ENCODE peak calls at places on chromosomes 2 and 18, in ten cellular contexts. Y is left ventricle myocardium inferior, P is astrocyte of the spinal cord, I is MM.1S, C is OCI-LY7, F is mammary epithelial cell, M is A549, J is HFF-Myc, N is WERI-Rb-1, K is RWPE2. B is an unnamed sample.

GRCh38 chr18:22433960-22434359 is 16.2 kb upstream of the CTAGE1 start:
- DNase-seq in Y (no peak), P (peak), I (no peak), C (no peak), F (no peak), M (no peak), J (peak), N (no peak), K (no peak), B (peak)

GRCh38 chr2:223744580-223744979 is 92.8 kb downstream of the AP1S3 start:
- DNase-seq in Y (no peak), P (peak), I (no peak), C (no peak), F (no peak), M (peak), J (no peak), N (no peak), K (no peak), B (peak)

GRCh38 chr18:31268985-31269406 is 49.0 kb upstream of the DSG1 start:
- DNase-seq in Y (no peak), P (no peak), I (no peak), C (no peak), F (peak), M (no peak), J (no peak), N (no peak), K (no peak), B (peak)

GRCh38 chr18:46324556-46324955 is 220.4 kb downstream of the HAUS1 start:
- DNase-seq in Y (no peak), P (peak), I (no peak), C (peak), F (peak), M (peak), J (peak), N (no peak), K (no peak), B (peak)

GRCh38 chr18:74513149-74513882 is 17.2 kb downstream of the CNDP2 start:
- DNase-seq in Y (no peak), P (no peak), I (no peak), C (no peak), F (no peak), M (no peak), J (no peak), N (no peak), K (no peak), B (no peak)

GRCh38 chr2:98821629-98822135 is 90.8 kb upstream of the MGAT4A start:
- DNase-seq in Y (no peak), P (no peak), I (no peak), C (no peak), F (no peak), M (no peak), J (no peak), N (no peak), K (no peak), B (no peak)

GRCh38 chr2:86221066-86221684 is 21.9 kb downstream of the MRPL35 start:
- DNase-seq in Y (no peak), P (peak), I (peak), C (peak), F (peak), M (peak), J (no peak), N (peak), K (no peak), B (peak)

GRCh38 chr2:47903781-47904447 is 2.4 kb downstream of the FBXO11 start:
- DNase-seq in Y (no peak), P (no peak), I (no peak), C (no peak), F (no peak), M (no peak), J (no peak), N (no peak), K (no peak), B (no peak)

GRCh38 chr2:177084607-177085006 is 128.0 kb upstream of the HNRNPA3 start:
- DNase-seq in Y (no peak), P (no peak), I (no peak), C (no peak), F (no peak), M (no peak), J (no peak), N (no peak), K (no peak), B (no peak)

GRCh38 chr2:74500578-74500946 is 1.2 kb upstream of the LBX2 start:
- DNase-seq in Y (no peak), P (no peak), I (no peak), C (no peak), F (no peak), M (no peak), J (no peak), N (no peak), K (no peak), B (no peak)

GRCh38 chr2:63488118-63488713 is 100.1 kb downstream of the WDPCP start:
- DNase-seq in Y (no peak), P (peak), I (peak), C (no peak), F (peak), M (peak), J (peak), N (peak), K (no peak), B (peak)

GRCh38 chr2:207926133-207927076 is 98.9 kb downstream of the PLEKHM3 start:
- DNase-seq in Y (peak), P (peak), I (no peak), C (no peak), F (peak), M (no peak), J (peak), N (no peak), K (no peak), B (peak)

GRCh38 chr18:35580748-35581534 is 599 bp upstream of the GALNT1 start:
- DNase-seq in Y (peak), P (peak), I (peak), C (peak), F (peak), M (peak), J (no peak), N (peak), K (peak), B (peak)

GRCh38 chr18:22930089-22930713 is 2.9 kb upstream of the RBBP8 start:
- DNase-seq in Y (peak), P (peak), I (peak), C (peak), F (peak), M (peak), J (peak), N (peak), K (no peak), B (peak)

GRCh38 chr2:176328149-176328548 is 58.9 kb downstream of the MTX2 start:
- DNase-seq in Y (no peak), P (no peak), I (no peak), C (no peak), F (no peak), M (no peak), J (no peak), N (no peak), K (no peak), B (no peak)

GRCh38 chr2:183063083-183063482 is 15.5 kb upstream of the DUSP19 start:
- DNase-seq in Y (no peak), P (peak), I (peak), C (no peak), F (peak), M (peak), J (no peak), N (no peak), K (no peak), B (peak)

GRCh38 chr2:36657703-36658102 is 38.8 kb upstream of the VIT start:
- DNase-seq in Y (no peak), P (no peak), I (no peak), C (no peak), F (no peak), M (no peak), J (no peak), N (no peak), K (no peak), B (no peak)

GRCh38 chr2:183488421-183488820 is 364.2 kb downstream of the NUP35 start:
- DNase-seq in Y (no peak), P (no peak), I (no peak), C (no peak), F (no peak), M (no peak), J (no peak), N (no peak), K (no peak), B (no peak)

GRCh38 chr2:12556762-12557161 is 160.0 kb upstream of the TRIB2 start:
- DNase-seq in Y (no peak), P (peak), I (no peak), C (no peak), F (peak), M (peak), J (no peak), N (no peak), K (no peak), B (peak)

GRCh38 chr2:61758159-61758558 is 95.7 kb downstream of the FAM161A start:
- DNase-seq in Y (no peak), P (no peak), I (no peak), C (no peak), F (no peak), M (no peak), J (no peak), N (no peak), K (no peak), B (no peak)

GRCh38 chr2:21256006-21256405 is 132.2 kb downstream of the TDRD15 start:
- DNase-seq in Y (no peak), P (peak), I (peak), C (peak), F (peak), M (peak), J (no peak), N (no peak), K (no peak), B (peak)

GRCh38 chr2:119174216-119174992 is 15.9 kb upstream of the C1QL2 start:
- DNase-seq in Y (no peak), P (no peak), I (peak), C (peak), F (peak), M (peak), J (no peak), N (peak), K (no peak), B (peak)

GRCh38 chr18:58536534-58537271 is 92.2 kb downstream of the ALPK2 start:
- DNase-seq in Y (no peak), P (no peak), I (peak), C (peak), F (no peak), M (no peak), J (no peak), N (no peak), K (no peak), B (no peak)

GRCh38 chr2:10813085-10813748 is 632 bp upstream of the PDIA6 start:
- DNase-seq in Y (no peak), P (no peak), I (no peak), C (peak), F (no peak), M (no peak), J (no peak), N (no peak), K (no peak), B (no peak)

GRCh38 chr2:101231937-101232336 is 20.7 kb upstream of the CNOT11 start:
- DNase-seq in Y (no peak), P (no peak), I (no peak), C (no peak), F (no peak), M (no peak), J (no peak), N (no peak), K (no peak), B (no peak)

GRCh38 chr18:12911928-12912703 is 28.1 kb upstream of the PTPN2 start:
- DNase-seq in Y (no peak), P (no peak), I (no peak), C (no peak), F (no peak), M (no peak), J (no peak), N (no peak), K (no peak), B (no peak)

GRCh38 chr2:471560-471959 is 183.7 kb upstream of the ALKAL2 start:
- DNase-seq in Y (no peak), P (no peak), I (no peak), C (no peak), F (no peak), M (no peak), J (no peak), N (no peak), K (no peak), B (no peak)

GRCh38 chr18:27413495-27414401 is 228.6 kb upstream of the CHST9 start:
- DNase-seq in Y (no peak), P (peak), I (no peak), C (no peak), F (peak), M (no peak), J (no peak), N (no peak), K (no peak), B (peak)

GRCh38 chr2:27378096-27378808 is 2.3 kb downstream of the ZNF513 start:
- DNase-seq in Y (no peak), P (no peak), I (no peak), C (no peak), F (no peak), M (peak), J (no peak), N (peak), K (peak), B (no peak)

DNA sequence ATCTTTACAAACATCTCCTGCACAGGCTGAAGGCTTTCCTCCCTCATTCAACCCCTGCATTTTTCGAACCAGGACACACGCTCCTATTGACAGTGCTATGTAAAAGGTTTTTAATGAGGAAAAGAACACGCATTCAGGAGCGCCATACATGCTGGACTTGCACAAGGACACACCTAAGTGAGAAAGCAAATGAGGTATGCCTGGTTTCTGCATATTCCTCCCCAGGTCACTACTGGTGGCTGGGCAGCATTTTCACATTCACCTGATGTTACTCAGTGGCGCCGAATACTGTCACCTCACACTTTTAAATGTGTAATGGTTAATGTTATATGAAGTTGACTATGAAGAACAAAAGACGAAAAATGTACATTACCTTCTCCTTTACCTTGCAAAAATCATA is 150.6 kb downstream of the ANTXR1 start:
- DNase-seq in Y (no peak), P (no peak), I (no peak), C (no peak), F (no peak), M (no peak), J (no peak), N (no peak), K (no peak), B (no peak)
- H3K4me3 ChIP-seq in Y (no peak), P (no peak), I (no peak), C (no peak), F (no peak), M (no peak), J (no peak), N (no peak), K (no peak), B (no peak)

DNA sequence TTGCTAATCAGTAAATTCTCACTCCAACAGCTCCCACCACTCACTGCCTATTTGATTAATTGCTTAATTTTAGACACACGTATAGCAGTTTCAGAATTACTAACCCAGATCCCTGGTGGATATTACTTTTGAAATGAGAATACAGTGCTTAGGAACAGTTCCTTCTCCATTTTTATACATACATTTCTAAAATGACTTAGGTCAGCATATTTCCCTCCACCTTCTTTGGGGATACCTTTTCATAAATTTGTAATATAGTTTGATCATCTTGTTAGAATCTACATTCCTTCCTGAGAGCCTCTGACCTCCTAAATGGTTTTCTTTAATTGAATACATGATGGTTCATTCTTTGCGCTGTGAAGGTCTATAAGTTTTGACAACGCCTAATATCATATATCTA is 279.8 kb upstream of the NETO1 start:
- DNase-seq in Y (no peak), P (no peak), I (no peak), C (no peak), F (no peak), M (no peak), J (no peak), N (no peak), K (no peak), B (no peak)
- TF ChIP-seq CTCF in Y (no peak), P (no peak), I (no peak), C (no peak), F (no peak), M (no peak), J (no peak), N (no peak), K (no peak), B (no peak)

GRCh38 chr2:112181571-112182290 is 43.5 kb downstream of the FBLN7 start:
- DNase-seq in Y (no peak), P (no peak), I (no peak), C (no peak), F (no peak), M (no peak), J (no peak), N (no peak), K (no peak), B (no peak)
- H3K4me3 ChIP-seq in Y (peak), P (no peak), I (no peak), C (no peak), F (no peak), M (no peak), J (no peak), N (no peak), K (no peak), B (no peak)

DNA sequence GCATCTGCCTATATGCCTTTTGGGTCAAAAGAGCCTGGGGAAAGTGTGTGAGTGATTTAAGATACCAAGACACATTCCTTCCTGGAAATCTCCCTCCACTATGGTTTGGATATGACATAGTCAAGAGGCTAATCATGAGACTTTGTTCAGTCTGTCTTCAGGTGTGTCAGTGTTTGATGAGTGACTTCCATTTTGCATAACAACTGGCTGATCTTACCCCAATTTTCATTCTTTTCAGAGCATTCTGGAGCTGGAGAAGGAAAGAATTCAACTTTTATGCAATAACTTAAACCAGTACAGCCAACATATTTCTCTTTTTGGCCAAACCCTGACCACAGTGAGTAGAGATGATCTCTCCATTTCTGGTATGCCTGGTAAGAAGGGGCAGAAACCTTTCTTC is 39.4 kb downstream of the SPC25 start:
- DNase-seq in Y (no peak), P (no peak), I (no peak), C (no peak), F (no peak), M (no peak), J (no peak), N (no peak), K (no peak), B (no peak)
- TF ChIP-seq CTCF in Y (no peak), P (no peak), I (no peak), C (no peak), F (no peak), M (no peak), J (no peak), N (no peak), K (no peak), B (no peak)

GRCh38 chr2:39665811-39666488 is at the start of gene TMEM178A:
- DNase-seq in Y (peak), P (no peak), I (no peak), C (no peak), F (no peak), M (no peak), J (no peak), N (peak), K (no peak), B (no peak)

GRCh38 chr2:39663187-39663930 is 2.4 kb upstream of the TMEM178A start:
- DNase-seq in Y (no peak), P (no peak), I (no peak), C (no peak), F (no peak), M (no peak), J (no peak), N (no peak), K (no peak), B (no peak)

GRCh38 chr2:39666489-39667141 is 898 bp downstream of the TMEM178A start:
- DNase-seq in Y (no peak), P (no peak), I (no peak), C (no peak), F (no peak), M (no peak), J (no peak), N (no peak), K (no peak), B (no peak)

GRCh38 chr2:39664478-39664877 is 1.2 kb upstream of the TMEM178A start:
- DNase-seq in Y (no peak), P (no peak), I (no peak), C (no peak), F (no peak), M (no peak), J (no peak), N (no peak), K (no peak), B (no peak)

DNA sequence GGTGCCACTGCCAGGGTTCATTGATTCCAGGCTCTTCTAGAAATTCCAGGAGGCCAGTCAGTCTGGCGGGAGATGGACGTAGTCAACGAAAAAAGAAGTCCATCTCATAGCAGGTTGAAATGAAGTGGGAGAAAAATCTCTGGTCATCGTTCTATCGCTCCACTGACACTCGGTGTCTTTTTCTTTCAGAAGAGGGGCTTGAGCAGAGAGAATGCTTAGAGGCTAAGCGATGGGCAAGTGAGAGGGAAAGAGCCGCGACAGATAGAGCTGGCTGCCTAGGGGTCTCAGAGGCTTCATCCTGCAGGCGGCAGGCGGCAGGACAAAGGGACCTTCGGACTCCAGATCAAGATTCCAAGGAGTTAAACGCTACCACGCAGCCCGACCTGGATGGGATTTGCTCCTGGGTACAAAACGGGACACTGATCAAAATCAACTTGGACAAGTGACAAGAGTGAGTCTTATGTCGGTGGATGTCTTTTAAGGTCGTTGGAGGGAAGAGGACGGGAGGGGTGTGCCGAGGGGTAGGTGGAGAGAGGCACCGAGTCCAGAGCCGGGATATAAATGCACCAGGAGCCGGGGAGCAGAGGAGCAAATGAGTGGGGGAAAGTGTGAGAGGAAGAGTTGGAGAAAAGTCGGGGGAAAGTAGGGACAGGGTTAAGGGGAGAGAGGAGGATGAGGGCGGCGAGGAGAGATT is 672 bp upstream of the TMEM178A start:
- DNase-seq in Y (no peak), P (no peak), I (no peak), C (no peak), F (no peak), M (no peak), J (no peak), N (no peak), K (no peak), B (no peak)
- H3K4me3 ChIP-seq in Y (peak), P (peak), I (no peak), C (no peak), F (no peak), M (peak), J (no peak), N (peak), K (no peak), B (no peak)

DNA sequence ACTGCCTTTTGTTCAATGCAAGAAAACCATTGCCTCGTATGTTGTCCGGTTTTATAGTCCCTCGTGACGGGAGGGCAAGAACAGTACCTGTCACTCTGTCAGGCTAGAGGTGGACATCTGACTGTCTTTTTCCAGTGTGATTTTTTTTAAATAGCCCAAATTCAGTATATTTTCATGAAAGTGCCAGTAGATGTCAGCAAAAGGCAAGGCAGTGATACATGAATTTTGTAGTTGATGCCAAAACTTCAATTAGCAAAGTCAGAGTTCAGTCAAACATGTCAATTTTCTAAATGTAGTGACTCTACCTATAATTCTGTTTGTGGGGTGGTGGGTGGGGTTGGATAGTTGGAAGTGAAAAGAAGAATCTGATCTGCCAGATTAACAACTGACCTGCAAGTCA is 296.0 kb upstream of the MC4R start:
- DNase-seq in Y (no peak), P (no peak), I (no peak), C (no peak), F (no peak), M (no peak), J (no peak), N (no peak), K (no peak), B (no peak)
- TF ChIP-seq CTCF in Y (no peak), P (peak), I (peak), C (peak), F (no peak), M (no peak), J (no peak), N (peak), K (peak), B (no peak)